ENCODE peak calls at places on chromosomes 5 and 9, in seven cellular contexts. C, Q, R, X, P, O and A are unnamed samples.

GRCh38 chr5:158881076-158881880 is 218.4 kb downstream of the EBF1 start:
- DNase-seq in X (no peak), P (no peak), C (no peak), R (no peak), Q (no peak), O (no peak), A (no peak)

GRCh38 chr5:3277590-3278196 is 317.9 kb upstream of the IRX1 start:
- DNase-seq in Q (no peak), P (no peak), R (no peak), C (no peak), X (no peak), O (no peak), A (no peak)

GRCh38 chr5:35856186-35857003 is at the start of gene IL7R:
- DNase-seq in O (no peak), X (no peak), C (no peak), Q (no peak), R (no peak), P (peak; percentile 75), A (peak; percentile 15)

GRCh38 chr5:170223349-170223748 is 9.4 kb upstream of the C5orf58 start:
- DNase-seq in X (no peak), R (no peak), Q (no peak), P (no peak), C (no peak), O (no peak), A (no peak)

GRCh38 chr5:37774912-37775483 is 64.8 kb downstream of the GDNF start:
- DNase-seq in X (no peak), Q (no peak), O (no peak), C (peak; percentile 31), R (no peak), P (peak; percentile 59), A (peak; percentile 86)

GRCh38 chr9:4973902-4974301 is 11.2 kb upstream of the JAK2 start:
- DNase-seq in C (no peak), Q (no peak), O (no peak), R (no peak), P (peak; percentile 53), X (no peak), A (peak; percentile 62)

GRCh38 chr5:135488727-135489465 is 36.7 kb upstream of the TIFAB start:
- DNase-seq in C (no peak), O (no peak), Q (peak; percentile 56), X (peak; percentile 60), R (no peak), P (peak; percentile 63), A (no peak)

GRCh38 chr5:72325566-72326297 is 5.6 kb downstream of the PTCD2 start:
- DNase-seq in R (no peak), Q (no peak), O (no peak), C (no peak), P (peak; percentile 70), X (no peak), A (no peak)

GRCh38 chr5:173964491-173964890 is 24.5 kb upstream of the C5orf47 start:
- DNase-seq in X (no peak), P (no peak), O (no peak), C (no peak), R (no peak), Q (no peak), A (no peak)

GRCh38 chr5:177453852-177454396 is 7.3 kb downstream of the PRR7 start:
- DNase-seq in X (no peak), P (no peak), Q (peak; percentile 61), O (no peak), C (no peak), R (no peak), A (no peak)

GRCh38 chr5:82405618-82406199 is 127.6 kb upstream of the RPS23 start:
- DNase-seq in X (no peak), O (no peak), Q (no peak), P (peak; percentile 100), C (no peak), R (no peak), A (peak; percentile 7)

GRCh38 chr9:100379862-100380261 is 27.1 kb upstream of the TEX10 start:
- DNase-seq in R (no peak), C (no peak), O (no peak), X (no peak), P (peak; percentile 89), Q (peak; percentile 21), A (peak; percentile 38)

GRCh38 chr9:133634024-133634691 is 2.0 kb upstream of the DBH start:
- DNase-seq in C (no peak), R (no peak), X (no peak), P (no peak), O (no peak), Q (no peak), A (no peak)

GRCh38 chr5:166509085-166509484 is 1782.4 kb upstream of the WWC1 start:
- DNase-seq in P (peak; percentile 12), X (no peak), C (no peak), O (no peak), R (no peak), Q (peak; percentile 62), A (no peak)

GRCh38 chr9:546797-547223 is 294.7 kb upstream of the DMRT1 start:
- DNase-seq in O (no peak), R (no peak), X (peak; percentile 82), C (no peak), Q (peak; percentile 39), P (no peak), A (no peak)

GRCh38 chr5:180605554-180606214 is 14.4 kb upstream of the SCGB3A1 start:
- DNase-seq in O (peak; percentile 33), R (peak; percentile 52), P (peak; percentile 64), C (peak; percentile 65), Q (peak; percentile 71), X (no peak), A (peak; percentile 89)

GRCh38 chr9:82882744-82883143 is 180.2 kb downstream of the RASEF start:
- DNase-seq in O (no peak), Q (no peak), X (no peak), C (no peak), P (peak; percentile 8), R (no peak), A (peak; percentile 7)

GRCh38 chr9:86854898-86855523 is 92.3 kb downstream of the GAS1 start:
- DNase-seq in Q (peak; percentile 74), C (no peak), O (no peak), P (peak; percentile 94), X (no peak), R (no peak), A (peak; percentile 22)

GRCh38 chr5:111236995-111237394 is 12.8 kb downstream of the CAMK4 start:
- DNase-seq in O (no peak), Q (no peak), P (no peak), R (no peak), C (no peak), X (no peak), A (no peak)

GRCh38 chr9:131056781-131057506 is 39.4 kb upstream of the AIF1L start:
- DNase-seq in O (no peak), Q (no peak), C (no peak), R (no peak), P (no peak), X (no peak), A (no peak)

GRCh38 chr9:3906437-3907213 is 380.8 kb upstream of the RFX3 start:
- DNase-seq in O (no peak), Q (peak; percentile 69), P (peak; percentile 97), R (no peak), C (no peak), X (no peak), A (peak; percentile 83)

GRCh38 chr5:72290356-72291133 is 29.5 kb downstream of the MRPS27 start:
- DNase-seq in C (no peak), P (peak; percentile 81), X (no peak), R (no peak), Q (no peak), O (no peak), A (no peak)

GRCh38 chr5:65027149-65027548 is 258.4 kb downstream of the CWC27 start:
- DNase-seq in X (no peak), O (no peak), R (no peak), C (no peak), Q (no peak), P (no peak), A (no peak)

GRCh38 chr5:107469485-107469884 is 201.3 kb downstream of the EFNA5 start:
- DNase-seq in C (no peak), O (no peak), Q (no peak), X (no peak), P (peak; percentile 98), R (no peak), A (no peak)

GRCh38 chr5:135714126-135714894 is 120.2 kb upstream of the SLC25A48 start:
- DNase-seq in C (no peak), P (no peak), X (no peak), Q (no peak), O (no peak), R (no peak), A (no peak)

GRCh38 chr9:127389391-127390242 is 7.4 kb upstream of the SLC2A8 start:
- DNase-seq in P (no peak), R (no peak), O (no peak), C (no peak), Q (no peak), X (no peak), A (no peak)

GRCh38 chr5:90421136-90421535 is 11.6 kb upstream of the CETN3 start:
- DNase-seq in X (no peak), P (peak; percentile 14), O (no peak), R (no peak), Q (peak; percentile 42), C (no peak), A (peak; percentile 43)

GRCh38 chr9:14616188-14616982 is 76.8 kb downstream of the ZDHHC21 start:
- DNase-seq in C (no peak), X (peak; percentile 32), P (peak; percentile 69), O (no peak), Q (peak; percentile 68), R (no peak), A (peak; percentile 80)

GRCh38 chr5:6202615-6203365 is 175.6 kb downstream of the MED10 start:
- DNase-seq in R (no peak), O (no peak), C (no peak), X (no peak), P (no peak), Q (no peak), A (no peak)

GRCh38 chr5:31854625-31855526 is 215.9 kb downstream of the PDZD2 start:
- DNase-seq in C (no peak), Q (peak; percentile 58), P (peak; percentile 32), R (peak; percentile 15), X (peak; percentile 73), O (no peak), A (peak; percentile 91)

GRCh38 chr5:53360811-53361210 is 119.6 kb upstream of the FST start:
- DNase-seq in R (no peak), P (peak; percentile 93), X (no peak), O (no peak), C (no peak), Q (no peak), A (no peak)

GRCh38 chr9:3508531-3509374 is 17.0 kb downstream of the RFX3 start:
- DNase-seq in X (no peak), C (no peak), R (no peak), P (peak; percentile 21), O (no peak), Q (no peak), A (peak; percentile 32)

GRCh38 chr5:63375851-63376250 is 586.4 kb downstream of the HTR1A start:
- DNase-seq in C (no peak), X (no peak), P (no peak), O (no peak), R (no peak), Q (no peak), A (no peak)

GRCh38 chr9:128243486-128244415 is 32.1 kb downstream of the GOLGA2 start:
- DNase-seq in C (no peak), O (no peak), R (no peak), Q (peak; percentile 52), X (no peak), P (no peak), A (no peak)

GRCh38 chr9:112170235-112170634 is 4.9 kb downstream of the SUSD1 start:
- DNase-seq in P (peak; percentile 25), X (no peak), C (no peak), Q (peak; percentile 65), O (no peak), R (no peak), A (peak; percentile 94)

GRCh38 chr9:21789541-21790037 is 12.8 kb upstream of the MTAP start:
- DNase-seq in P (peak; percentile 93), X (peak; percentile 81), R (peak; percentile 48), C (peak; percentile 56), O (peak; percentile 19), Q (peak; percentile 91), A (peak; percentile 96)